ENCODE peak calls at places on chromosomes 2 and 18, in eight cellular contexts. One of them, this sample, is unnamed.

GRCh38 chr2:220556658-220557057 is 929.2 kb downstream of the SLC4A3 start:
- DNase-seq in colonic mucosa: no peak
- DNase-seq in esophagus squamous epithelium: no peak
- DNase-seq in kidney: no peak
- DNase-seq in neuronal stem cell: no peak
- DNase-seq in HCT116: no peak
- DNase-seq in aorta: no peak
- DNase-seq in esophagus muscularis mucosa: no peak
- DNase-seq in this sample: no peak

GRCh38 chr2:10922307-10923006 is 10.7 kb downstream of the KCNF1 start:
- DNase-seq in colonic mucosa: no peak
- DNase-seq in neuronal stem cell: no peak
- DNase-seq in HCT116: no peak
- DNase-seq in kidney: no peak
- DNase-seq in aorta: no peak
- DNase-seq in esophagus muscularis mucosa: no peak
- DNase-seq in esophagus squamous epithelium: no peak
- DNase-seq in this sample: no peak

GRCh38 chr2:47072018-47072691 is 83.0 kb downstream of the STPG4 start:
- DNase-seq in neuronal stem cell: no peak
- DNase-seq in colonic mucosa: peak; percentile 57
- DNase-seq in HCT116: no peak
- DNase-seq in esophagus squamous epithelium: no peak
- DNase-seq in esophagus muscularis mucosa: no peak
- DNase-seq in aorta: peak; percentile 96
- DNase-seq in kidney: peak; percentile 96
- DNase-seq in this sample: no peak

GRCh38 chr2:42663106-42663755 is 94.8 kb downstream of the MTA3 start:
- DNase-seq in aorta: peak; percentile 79
- DNase-seq in esophagus squamous epithelium: peak; percentile 11
- DNase-seq in HCT116: peak; percentile 46
- DNase-seq in neuronal stem cell: peak; percentile 63
- DNase-seq in esophagus muscularis mucosa: no peak
- DNase-seq in kidney: peak; percentile 82
- DNase-seq in colonic mucosa: peak; percentile 52
- DNase-seq in this sample: peak; percentile 81

GRCh38 chr2:188726561-188727247 is 247.5 kb upstream of the COL3A1 start:
- DNase-seq in aorta: no peak
- DNase-seq in esophagus squamous epithelium: no peak
- DNase-seq in colonic mucosa: no peak
- DNase-seq in HCT116: no peak
- DNase-seq in kidney: no peak
- DNase-seq in neuronal stem cell: no peak
- DNase-seq in esophagus muscularis mucosa: no peak
- DNase-seq in this sample: no peak

GRCh38 chr2:238561230-238561629 is 134.5 kb downstream of the ASB1 start:
- DNase-seq in neuronal stem cell: no peak
- DNase-seq in esophagus muscularis mucosa: no peak
- DNase-seq in esophagus squamous epithelium: no peak
- DNase-seq in colonic mucosa: no peak
- DNase-seq in HCT116: no peak
- DNase-seq in kidney: no peak
- DNase-seq in aorta: no peak
- DNase-seq in this sample: no peak

GRCh38 chr18:66749030-66749429 is 145.1 kb upstream of the CDH19 start:
- DNase-seq in esophagus squamous epithelium: no peak
- DNase-seq in aorta: no peak
- DNase-seq in neuronal stem cell: no peak
- DNase-seq in HCT116: no peak
- DNase-seq in colonic mucosa: no peak
- DNase-seq in kidney: no peak
- DNase-seq in esophagus muscularis mucosa: no peak
- DNase-seq in this sample: no peak

GRCh38 chr2:190996338-190996946 is 17.5 kb downstream of the STAT1 start:
- DNase-seq in aorta: no peak
- DNase-seq in esophagus muscularis mucosa: no peak
- DNase-seq in esophagus squamous epithelium: no peak
- DNase-seq in neuronal stem cell: peak; percentile 30
- DNase-seq in kidney: no peak
- DNase-seq in HCT116: no peak
- DNase-seq in colonic mucosa: no peak
- DNase-seq in this sample: no peak

GRCh38 chr2:75632813-75633212 is 13.8 kb upstream of the MRPL19 start:
- DNase-seq in kidney: no peak
- DNase-seq in HCT116: no peak
- DNase-seq in neuronal stem cell: no peak
- DNase-seq in esophagus muscularis mucosa: no peak
- DNase-seq in aorta: no peak
- DNase-seq in colonic mucosa: no peak
- DNase-seq in esophagus squamous epithelium: no peak
- DNase-seq in this sample: no peak

GRCh38 chr2:126936219-126936618 is 37.5 kb downstream of the TEX51 start:
- DNase-seq in colonic mucosa: no peak
- DNase-seq in esophagus squamous epithelium: no peak
- DNase-seq in aorta: no peak
- DNase-seq in HCT116: no peak
- DNase-seq in kidney: no peak
- DNase-seq in neuronal stem cell: no peak
- DNase-seq in esophagus muscularis mucosa: peak; percentile 80
- DNase-seq in this sample: no peak

GRCh38 chr2:104859310-104860130 is 5.6 kb downstream of the POU3F3 start:
- DNase-seq in kidney: no peak
- DNase-seq in aorta: no peak
- DNase-seq in neuronal stem cell: no peak
- DNase-seq in esophagus muscularis mucosa: no peak
- DNase-seq in HCT116: no peak
- DNase-seq in esophagus squamous epithelium: no peak
- DNase-seq in colonic mucosa: no peak
- DNase-seq in this sample: no peak

GRCh38 chr18:57051586-57052044 is 95.3 kb upstream of the BOD1L2 start:
- DNase-seq in esophagus squamous epithelium: no peak
- DNase-seq in neuronal stem cell: no peak
- DNase-seq in esophagus muscularis mucosa: no peak
- DNase-seq in colonic mucosa: peak; percentile 94
- DNase-seq in kidney: no peak
- DNase-seq in aorta: no peak
- DNase-seq in HCT116: no peak
- DNase-seq in this sample: no peak

GRCh38 chr2:194896871-194897270 is 760.2 kb upstream of the SLC39A10 start:
- DNase-seq in neuronal stem cell: no peak
- DNase-seq in aorta: no peak
- DNase-seq in esophagus muscularis mucosa: no peak
- DNase-seq in colonic mucosa: no peak
- DNase-seq in kidney: no peak
- DNase-seq in esophagus squamous epithelium: no peak
- DNase-seq in HCT116: no peak
- DNase-seq in this sample: no peak

GRCh38 chr2:109455731-109456691 is 157.8 kb downstream of the SEPTIN10 start:
- DNase-seq in HCT116: no peak
- DNase-seq in aorta: peak; percentile 69
- DNase-seq in esophagus squamous epithelium: no peak
- DNase-seq in colonic mucosa: no peak
- DNase-seq in kidney: no peak
- DNase-seq in esophagus muscularis mucosa: no peak
- DNase-seq in neuronal stem cell: no peak
- DNase-seq in this sample: no peak

GRCh38 chr2:15896859-15897258 is 43.5 kb upstream of the MYCN start:
- DNase-seq in neuronal stem cell: no peak
- DNase-seq in colonic mucosa: no peak
- DNase-seq in aorta: no peak
- DNase-seq in kidney: no peak
- DNase-seq in esophagus squamous epithelium: no peak
- DNase-seq in HCT116: no peak
- DNase-seq in esophagus muscularis mucosa: no peak
- DNase-seq in this sample: no peak

GRCh38 chr2:191854385-191855372 is 7.8 kb upstream of the CAVIN2 start:
- DNase-seq in kidney: no peak
- DNase-seq in colonic mucosa: no peak
- DNase-seq in neuronal stem cell: no peak
- DNase-seq in aorta: no peak
- DNase-seq in esophagus squamous epithelium: no peak
- DNase-seq in HCT116: no peak
- DNase-seq in esophagus muscularis mucosa: no peak
- DNase-seq in this sample: no peak

GRCh38 chr2:203783496-203784203 is 77.2 kb downstream of the CD28 start:
- DNase-seq in esophagus squamous epithelium: no peak
- DNase-seq in aorta: no peak
- DNase-seq in HCT116: no peak
- DNase-seq in esophagus muscularis mucosa: no peak
- DNase-seq in kidney: no peak
- DNase-seq in colonic mucosa: no peak
- DNase-seq in neuronal stem cell: no peak
- DNase-seq in this sample: no peak

DNA sequence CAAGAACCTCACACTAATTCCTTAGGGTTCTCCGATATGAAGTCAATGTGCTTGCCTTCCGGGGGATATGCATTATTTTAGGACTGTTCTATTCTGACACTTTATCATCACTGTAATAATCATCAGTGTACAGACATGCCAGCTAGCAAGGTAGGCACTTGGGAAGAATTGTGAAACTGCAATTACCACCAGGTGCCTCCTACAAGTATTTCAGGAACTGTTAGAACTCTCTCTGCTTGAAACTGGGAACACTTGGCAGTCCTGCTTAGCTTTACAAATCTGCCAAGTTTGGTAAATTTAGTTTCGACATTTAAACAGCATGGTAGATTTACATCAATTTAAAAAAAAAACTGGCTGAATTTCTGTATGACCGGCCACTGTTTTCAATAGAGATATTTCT is 128.7 kb downstream of the SATB2 start:
- DNase-seq in aorta: no peak
- DNase-seq in neuronal stem cell: no peak
- DNase-seq in HCT116: no peak
- DNase-seq in esophagus squamous epithelium: no peak
- DNase-seq in esophagus muscularis mucosa: no peak
- DNase-seq in kidney: no peak
- DNase-seq in colonic mucosa: no peak
- DNase-seq in this sample: no peak
- H3K27ac ChIP-seq in aorta: no peak overlapping the region
- H3K27ac ChIP-seq in neuronal stem cell: no peak overlapping the region
- H3K27ac ChIP-seq in HCT116: no peak overlapping the region
- H3K27ac ChIP-seq in esophagus squamous epithelium: no peak overlapping the region
- H3K27ac ChIP-seq in esophagus muscularis mucosa: no peak overlapping the region
- H3K27ac ChIP-seq in kidney: no peak overlapping the region
- H3K27ac ChIP-seq in colonic mucosa: no peak overlapping the region
- H3K27ac ChIP-seq in this sample: no peak overlapping the region

DNA sequence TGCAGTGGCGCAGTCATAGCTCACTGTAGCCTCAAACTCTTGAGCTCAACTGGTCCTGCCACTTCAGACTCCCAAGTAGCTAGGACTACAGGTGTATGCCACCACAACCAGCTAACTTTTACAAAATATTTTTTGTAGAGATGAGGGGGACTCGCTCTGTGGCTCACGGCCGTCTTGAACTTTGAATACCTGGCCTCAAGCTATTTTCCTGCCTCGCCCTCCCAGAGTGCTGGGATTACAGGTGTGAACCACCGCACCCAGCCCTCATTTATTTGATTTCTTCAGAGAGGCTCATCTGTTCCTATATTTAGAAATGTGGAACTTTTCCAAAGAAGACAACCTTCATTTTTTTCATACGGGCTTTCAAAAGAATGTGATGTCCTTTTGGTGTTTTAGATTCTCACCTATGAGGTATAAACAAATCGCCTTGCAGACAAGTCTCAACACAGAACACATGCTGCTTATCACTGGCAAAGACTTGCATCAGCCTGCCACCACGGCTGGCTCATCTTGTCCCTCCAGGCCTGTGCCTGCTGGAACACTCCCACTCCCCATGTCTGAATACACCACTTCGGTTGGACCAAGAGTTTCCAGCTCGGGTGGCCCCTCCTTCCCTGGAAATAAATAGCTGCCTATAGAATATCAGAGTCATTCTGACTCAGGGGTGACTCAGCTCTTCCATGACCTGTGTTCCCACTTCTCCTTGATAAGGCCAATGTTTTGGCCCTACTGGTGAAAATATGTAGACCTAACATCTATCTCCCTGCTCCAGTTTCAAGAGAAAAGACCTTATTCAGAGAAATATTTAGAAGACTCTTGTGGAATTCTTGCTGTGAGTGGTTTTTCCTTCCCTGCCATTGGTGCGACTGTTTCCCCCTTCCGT is 202.6 kb downstream of the TGIF1 start:
- DNase-seq in esophagus squamous epithelium: no peak
- DNase-seq in colonic mucosa: peak; percentile 79
- DNase-seq in aorta: peak; percentile 88
- DNase-seq in HCT116: peak; percentile 98
- DNase-seq in esophagus muscularis mucosa: no peak
- DNase-seq in kidney: no peak
- DNase-seq in neuronal stem cell: no peak
- DNase-seq in this sample: no peak
- H3K27ac ChIP-seq in esophagus squamous epithelium: peak overlapping the region; percentile 75
- H3K27ac ChIP-seq in colonic mucosa: peak overlapping the region; percentile 58
- H3K27ac ChIP-seq in aorta: peak overlapping the region; percentile 68
- H3K27ac ChIP-seq in HCT116: peak overlapping the region; percentile 96
- H3K27ac ChIP-seq in esophagus muscularis mucosa: no peak overlapping the region
- H3K27ac ChIP-seq in kidney: no peak overlapping the region
- H3K27ac ChIP-seq in neuronal stem cell: peak overlapping the region; percentile 48
- H3K27ac ChIP-seq in this sample: peak overlapping the region; percentile 12

DNA sequence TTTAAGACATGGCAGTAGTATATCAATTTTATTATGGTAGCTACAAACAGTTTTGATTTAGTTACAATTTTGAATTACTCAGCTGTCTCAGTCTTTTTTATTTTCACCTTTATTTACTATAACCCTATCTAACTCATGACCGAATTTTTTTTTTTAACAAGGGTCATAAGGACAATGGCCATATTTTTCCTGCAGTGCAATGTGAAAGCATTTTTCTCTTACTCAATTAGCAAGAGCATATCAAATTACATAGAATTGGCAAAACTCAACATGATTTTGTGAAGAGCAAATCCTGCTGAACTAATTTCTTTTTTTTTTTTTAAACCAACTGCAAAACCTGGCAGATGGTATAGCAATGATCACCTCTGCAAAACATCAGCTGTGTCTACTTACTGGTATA is 10.9 kb upstream of the CCDC88A start:
- DNase-seq in aorta: no peak
- DNase-seq in neuronal stem cell: no peak
- DNase-seq in colonic mucosa: no peak
- DNase-seq in esophagus muscularis mucosa: no peak
- DNase-seq in kidney: no peak
- DNase-seq in HCT116: no peak
- DNase-seq in esophagus squamous epithelium: no peak
- DNase-seq in this sample: no peak
- H3K27ac ChIP-seq in aorta: no peak overlapping the region
- H3K27ac ChIP-seq in neuronal stem cell: no peak overlapping the region
- H3K27ac ChIP-seq in colonic mucosa: no peak overlapping the region
- H3K27ac ChIP-seq in esophagus muscularis mucosa: no peak overlapping the region
- H3K27ac ChIP-seq in kidney: no peak overlapping the region
- H3K27ac ChIP-seq in HCT116: no peak overlapping the region
- H3K27ac ChIP-seq in esophagus squamous epithelium: no peak overlapping the region
- H3K27ac ChIP-seq in this sample: no peak overlapping the region

DNA sequence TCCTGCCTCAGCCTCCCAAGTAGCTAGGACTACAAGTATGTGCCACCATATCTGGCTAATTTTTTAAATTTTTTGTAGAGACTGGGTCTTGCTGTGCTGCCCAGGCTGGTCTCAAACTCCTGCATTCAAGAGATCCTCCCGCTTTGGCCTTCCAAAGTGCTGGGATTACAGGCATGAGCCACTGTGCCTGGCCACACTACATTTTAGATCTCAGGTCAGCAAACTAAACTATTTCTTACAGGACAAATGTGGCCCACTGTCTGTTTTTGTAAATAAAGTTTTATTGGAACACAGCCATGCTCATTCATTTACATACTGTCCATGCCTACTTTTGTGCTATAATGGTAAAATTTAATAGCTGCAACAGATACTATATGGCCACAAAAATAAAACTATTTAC is 17.8 kb downstream of the INO80D start:
- DNase-seq in kidney: no peak
- DNase-seq in esophagus muscularis mucosa: no peak
- DNase-seq in esophagus squamous epithelium: no peak
- DNase-seq in aorta: no peak
- DNase-seq in neuronal stem cell: no peak
- DNase-seq in HCT116: no peak
- DNase-seq in colonic mucosa: no peak
- DNase-seq in this sample: no peak
- H3K27ac ChIP-seq in kidney: no peak overlapping the region
- H3K27ac ChIP-seq in esophagus muscularis mucosa: no peak overlapping the region
- H3K27ac ChIP-seq in esophagus squamous epithelium: no peak overlapping the region
- H3K27ac ChIP-seq in aorta: no peak overlapping the region
- H3K27ac ChIP-seq in neuronal stem cell: no peak overlapping the region
- H3K27ac ChIP-seq in HCT116: no peak overlapping the region
- H3K27ac ChIP-seq in colonic mucosa: no peak overlapping the region
- H3K27ac ChIP-seq in this sample: no peak overlapping the region

This sample was measured in naive thymus-derived CD4-positive, alpha-beta T cell.